ENCODE peak calls at places on chromosomes 16 and 17, in eight cellular contexts. V is HepG2, T is GM12878, B is K562, Z is Panc1, F is GM23338, R is upper lobe of left lung, W is HCT116. U is an unnamed sample.
A peak's percentile ranks its signal among the peaks of the same experiment; 100 is the strongest.

GRCh38 chr17:61412860-61413653 is 13.4 kb downstream of the TBX2 start:
- ATAC-seq in V (peak; percentile 47), T (no peak), B (no peak), Z (peak; percentile 11), F (peak; percentile 11), R (peak; percentile 0), W (no peak), U (peak; percentile 0)

GRCh38 chr17:36935681-36936454 is 1.4 kb upstream of the LHX1 start:
- ATAC-seq in V (peak; percentile 23), T (no peak), B (peak; percentile 28), Z (peak; percentile 57), F (peak; percentile 6), R (no peak), W (peak; percentile 70), U (no peak)

GRCh38 chr16:14324581-14324980 is 253.5 kb downstream of the MRTFB start:
- ATAC-seq in V (no peak), T (no peak), B (no peak), Z (no peak), F (no peak), R (no peak), W (no peak), U (peak; percentile 13)

GRCh38 chr17:46962374-46962790 is 16.7 kb downstream of the RPRML start:
- ATAC-seq in V (no peak), T (peak; percentile 69), B (no peak), Z (no peak), F (no peak), R (no peak), W (peak; percentile 66), U (no peak)

GRCh38 chr16:13950821-13951547 is 31.0 kb downstream of the ERCC4 start:
- ATAC-seq in V (no peak), T (peak; percentile 75), B (no peak), Z (no peak), F (no peak), R (no peak), W (no peak), U (no peak)

GRCh38 chr16:12317856-12318591 is 341.5 kb downstream of the SNX29 start:
- ATAC-seq in V (no peak), T (no peak), B (no peak), Z (no peak), F (no peak), R (no peak), W (no peak), U (no peak)

GRCh38 chr16:31441956-31442355 is 633 bp downstream of the ZNF843 start:
- ATAC-seq in V (no peak), T (no peak), B (no peak), Z (no peak), F (no peak), R (peak; percentile 28), W (no peak), U (no peak)

GRCh38 chr17:3545151-3545550 is 12.5 kb downstream of the TRPV3 start:
- ATAC-seq in V (no peak), T (no peak), B (no peak), Z (no peak), F (no peak), R (no peak), W (no peak), U (no peak)

GRCh38 chr17:57541472-57542394 is 203.4 kb downstream of the CCDC182 start:
- ATAC-seq in V (no peak), T (no peak), B (peak; percentile 99), Z (no peak), F (no peak), R (peak; percentile 89), W (peak; percentile 90), U (peak; percentile 57)

GRCh38 chr16:29694384-29695195 is 15.6 kb downstream of the QPRT start:
- ATAC-seq in V (no peak), T (peak; percentile 44), B (no peak), Z (no peak), F (no peak), R (peak; percentile 43), W (no peak), U (no peak)

GRCh38 chr16:78709137-78709871 is 609.9 kb downstream of the WWOX start:
- ATAC-seq in V (no peak), T (no peak), B (no peak), Z (no peak), F (no peak), R (no peak), W (no peak), U (no peak)

GRCh38 chr16:13898233-13898632 is 21.7 kb upstream of the ERCC4 start:
- ATAC-seq in V (no peak), T (no peak), B (no peak), Z (no peak), F (no peak), R (no peak), W (no peak), U (no peak)

GRCh38 chr16:53915452-53916160 is 211.7 kb downstream of the FTO start:
- ATAC-seq in V (no peak), T (no peak), B (no peak), Z (no peak), F (peak; percentile 45), R (no peak), W (no peak), U (no peak)

GRCh38 chr17:3448059-3448630 is 14.5 kb upstream of the OR1E2 start:
- ATAC-seq in V (no peak), T (no peak), B (no peak), Z (no peak), F (no peak), R (no peak), W (peak; percentile 79), U (no peak)

GRCh38 chr17:77722366-77722765 is 236.1 kb upstream of the TNRC6C start:
- ATAC-seq in V (no peak), T (no peak), B (no peak), Z (no peak), F (no peak), R (no peak), W (no peak), U (no peak)

GRCh38 chr17:40313660-40314556 is 4.9 kb downstream of the RARA start:
- ATAC-seq in V (no peak), T (no peak), B (no peak), Z (no peak), F (no peak), R (no peak), W (no peak), U (no peak)

GRCh38 chr17:70454377-70454776 is 285.0 kb downstream of the KCNJ2 start:
- ATAC-seq in V (no peak), T (no peak), B (no peak), Z (no peak), F (no peak), R (no peak), W (no peak), U (no peak)

GRCh38 chr17:57898487-57899311 is 48.9 kb upstream of the MRPS23 start:
- ATAC-seq in V (peak; percentile 61), T (no peak), B (no peak), Z (peak; percentile 39), F (peak; percentile 92), R (peak; percentile 84), W (peak; percentile 38), U (peak; percentile 74)

GRCh38 chr17:81388612-81389367 is 6.5 kb upstream of the BAHCC1 start:
- ATAC-seq in V (peak; percentile 19), T (no peak), B (peak; percentile 2), Z (peak; percentile 27), F (peak; percentile 5), R (no peak), W (peak; percentile 1), U (no peak)
- TF ChIP-seq POLR2AphosphoS5 in V (no peak), T (no peak), B (peak; percentile 12), Z (peak; percentile 60), F (no peak), R (no peak), W (peak; percentile 48), U (no peak)

DNA sequence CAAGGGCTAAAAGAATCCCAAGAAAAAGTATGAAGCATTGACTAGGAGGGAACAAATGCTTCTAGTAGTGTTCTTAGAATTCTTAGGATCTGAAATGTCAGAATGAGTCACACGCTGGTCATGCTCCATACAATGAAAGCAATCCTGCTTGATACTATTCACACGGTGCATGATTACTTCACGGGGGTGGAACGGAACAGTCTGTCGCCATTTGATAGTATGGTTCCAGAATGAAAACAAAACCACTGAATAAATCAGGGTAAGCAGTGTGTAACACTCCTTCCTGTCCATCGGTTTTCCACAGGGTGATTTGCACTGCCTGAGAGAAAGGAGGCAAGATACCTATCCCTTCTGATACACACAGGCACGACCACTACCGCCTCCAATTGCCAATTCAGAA is 22.9 kb upstream of the YWHAE start:
- ATAC-seq in V (no peak), T (no peak), B (no peak), Z (peak; percentile 84), F (no peak), R (peak; percentile 56), W (peak; percentile 55), U (no peak)
- TF ChIP-seq POLR2AphosphoS5 in V (no peak), T (no peak), B (no peak), Z (no peak), F (no peak), R (no peak), W (no peak), U (peak; percentile 66)

GRCh38 chr16:19071811-19072777 is 4.7 kb downstream of the COQ7 start:
- ATAC-seq in V (peak; percentile 67), T (peak; percentile 44), B (peak; percentile 72), Z (peak; percentile 47), F (peak; percentile 60), R (no peak), W (peak; percentile 37), U (no peak)

GRCh38 chr16:19066988-19067348 is 446 bp upstream of the COQ7 start:
- ATAC-seq in V (peak; percentile 5), T (no peak), B (no peak), Z (no peak), F (no peak), R (no peak), W (no peak), U (no peak)

GRCh38 chr16:19062706-19063105 is 4.7 kb upstream of the COQ7 start:
- ATAC-seq in V (no peak), T (no peak), B (no peak), Z (no peak), F (no peak), R (no peak), W (no peak), U (no peak)

GRCh38 chr16:19068237-19068815 is 912 bp downstream of the COQ7 start:
- ATAC-seq in V (no peak), T (no peak), B (no peak), Z (no peak), F (no peak), R (no peak), W (no peak), U (no peak)

GRCh38 chr16:19067349-19068236 is at the start of gene COQ7:
- ATAC-seq in V (peak; percentile 93), T (peak; percentile 94), B (peak; percentile 95), Z (peak; percentile 97), F (peak; percentile 94), R (peak; percentile 99), W (peak; percentile 93), U (peak; percentile 98)
- TF ChIP-seq POLR2AphosphoS5 in V (peak; percentile 61), T (peak; percentile 57), B (peak; percentile 72), Z (peak; percentile 73), F (peak; percentile 40), R (peak; percentile 77), W (no peak), U (peak; percentile 81)

DNA sequence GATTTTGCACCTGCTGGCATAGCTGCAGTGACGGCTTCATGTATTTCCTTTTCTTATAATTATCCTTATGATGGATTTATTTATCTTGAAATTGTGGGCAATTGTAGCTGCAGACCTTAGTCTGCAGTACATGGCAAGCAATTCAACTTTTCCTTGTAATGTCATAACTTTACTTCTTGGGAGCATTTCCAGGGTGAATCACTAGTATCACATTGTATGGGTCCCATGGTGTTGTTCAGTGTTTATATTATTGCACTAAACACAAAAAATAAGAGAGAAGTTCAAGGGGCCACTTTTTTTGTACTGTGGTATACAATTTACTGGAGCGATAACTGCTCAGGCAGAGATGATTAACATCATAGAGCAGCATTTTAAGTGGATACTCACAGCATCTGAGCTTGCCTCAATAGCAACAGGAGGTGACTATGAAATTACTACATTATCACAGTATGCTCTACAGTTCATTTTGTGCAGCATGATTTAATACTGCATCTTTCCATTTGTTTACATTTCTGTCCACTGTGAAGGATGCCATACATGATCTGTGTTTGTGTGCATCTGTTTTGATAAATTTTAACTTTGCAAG is 169.5 kb downstream of the STX8 start:
- ATAC-seq in V (no peak), T (no peak), B (no peak), Z (no peak), F (no peak), R (no peak), W (no peak), U (no peak)
- TF ChIP-seq POLR2AphosphoS5 in V (no peak), T (no peak), B (no peak), Z (no peak), F (no peak), R (no peak), W (no peak), U (no peak)

U was measured in gastroesophageal sphincter.